ENCODE peak calls at places on chromosome 3, in five cellular contexts. Q is heart right ventricle, I is IMR-90, K is heart left ventricle, F is fibroblast of lung. H is an unnamed sample.

GRCh38 chr3:82386656-82387055 is 625.2 kb upstream of the GBE1 start:
- DNase-seq in I (no peak), F (no peak), Q (no peak), K (no peak), H (no peak)

GRCh38 chr3:101942356-101942755 is 93.0 kb downstream of the NFKBIZ start:
- DNase-seq in I (no peak), F (peak), Q (no peak), K (no peak), H (no peak)

GRCh38 chr3:14561051-14561634 is 21.0 kb upstream of the GRIP2 start:
- DNase-seq in I (peak), F (no peak), Q (no peak), K (no peak), H (no peak)

GRCh38 chr3:194574639-194575483 is 58.4 kb downstream of the TMEM44 start:
- DNase-seq in F (peak), Q (no peak), K (no peak), I (peak), H (peak)

GRCh38 chr3:73070675-73071575 is 9.5 kb downstream of the EBLN2 start:
- DNase-seq in I (peak), Q (no peak), F (peak), K (no peak), H (peak)

GRCh38 chr3:161217496-161217895 is 3.6 kb upstream of the NMD3 start:
- DNase-seq in I (no peak), Q (peak), K (peak), F (no peak), H (peak)

GRCh38 chr3:132561003-132561402 is 36.1 kb upstream of the ACKR4 start:
- DNase-seq in Q (no peak), F (no peak), I (no peak), K (no peak), H (no peak)

GRCh38 chr3:6250167-6250566 is 610.7 kb upstream of the GRM7 start:
- DNase-seq in K (no peak), I (no peak), F (no peak), Q (no peak), H (no peak)

GRCh38 chr3:13062647-13063046 is 10.6 kb downstream of the IQSEC1 start:
- DNase-seq in Q (no peak), K (no peak), F (no peak), I (no peak), H (no peak)

GRCh38 chr3:151460240-151460639 is 621 bp downstream of the IGSF10 start:
- DNase-seq in Q (no peak), F (peak), I (no peak), K (no peak), H (peak)

GRCh38 chr3:88003115-88003755 is 55.6 kb downstream of the CGGBP1 start:
- DNase-seq in Q (no peak), K (no peak), I (peak), F (peak), H (peak)

GRCh38 chr3:58518304-58518789 is 18.6 kb downstream of the ACOX2 start:
- DNase-seq in K (no peak), I (no peak), Q (no peak), F (peak), H (no peak)

GRCh38 chr3:189233225-189233858 is 61.6 kb downstream of the TPRG1 start:
- DNase-seq in Q (peak), K (peak), I (peak), F (peak), H (peak)

GRCh38 chr3:14396293-14396692 is 6.1 kb upstream of the SLC6A6 start:
- DNase-seq in Q (no peak), F (no peak), I (no peak), K (no peak), H (no peak)

GRCh38 chr3:127392146-127392470 is 104.3 kb upstream of the PRR20G start:
- DNase-seq in K (no peak), I (no peak), Q (no peak), F (no peak), H (no peak)

GRCh38 chr3:71488391-71488809 is 95.1 kb downstream of the FOXP1 start:
- DNase-seq in K (no peak), I (no peak), Q (no peak), F (no peak), H (no peak)

GRCh38 chr3:16441306-16441898 is 72.1 kb downstream of the RFTN1 start:
- DNase-seq in K (no peak), F (peak), Q (no peak), I (peak), H (no peak)

GRCh38 chr3:82628385-82629014 is 867.1 kb upstream of the GBE1 start:
- DNase-seq in K (no peak), I (no peak), F (no peak), Q (no peak), H (no peak)

GRCh38 chr3:146100825-146101444 is 60.0 kb downstream of the PLOD2 start:
- DNase-seq in F (no peak), K (no peak), I (peak), Q (no peak), H (peak)

GRCh38 chr3:175777495-175777894 is 918.4 kb downstream of the NAALADL2 start:
- DNase-seq in I (peak), Q (no peak), K (no peak), F (peak), H (peak)

GRCh38 chr3:176953106-176954080 is 243.9 kb downstream of the TBL1XR1 start:
- DNase-seq in I (peak), K (peak), Q (peak), F (peak), H (peak)

GRCh38 chr3:194310516-194310915 is 40.6 kb downstream of the CPN2 start:
- DNase-seq in F (no peak), K (no peak), I (no peak), Q (no peak), H (no peak)

GRCh38 chr3:168155207-168155785 is 59.6 kb upstream of the GOLIM4 start:
- DNase-seq in Q (no peak), K (no peak), I (no peak), F (no peak), H (no peak)

GRCh38 chr3:37904614-37905047 is 43.0 kb downstream of the CTDSPL start:
- DNase-seq in I (peak), F (peak), Q (no peak), K (no peak), H (peak)

GRCh38 chr3:71728632-71729342 is 3.6 kb upstream of the EIF4E3 start:
- DNase-seq in I (no peak), Q (no peak), F (no peak), K (no peak), H (no peak)

GRCh38 chr3:71723452-71724170 is 1.6 kb downstream of the EIF4E3 start:
- DNase-seq in F (no peak), K (no peak), I (no peak), Q (no peak), H (no peak)

GRCh38 chr3:182375921-182376320 is 417.4 kb upstream of the ATP11B start:
- DNase-seq in Q (no peak), F (no peak), K (no peak), I (no peak), H (no peak)

GRCh38 chr3:25252291-25252690 is 175.8 kb upstream of the RARB start:
- DNase-seq in I (no peak), Q (no peak), F (no peak), K (no peak), H (no peak)

GRCh38 chr3:28467414-28467813 is 118.8 kb upstream of the AZI2 start:
- DNase-seq in I (no peak), Q (no peak), K (no peak), F (no peak), H (no peak)

GRCh38 chr3:171867976-171868375 is 24.8 kb downstream of the TMEM212 start:
- DNase-seq in K (no peak), I (no peak), Q (no peak), F (no peak), H (no peak)

GRCh38 chr3:115804722-115805121 is 181.4 kb downstream of the GAP43 start:
- DNase-seq in I (peak), F (peak), Q (no peak), K (no peak), H (peak)

GRCh38 chr3:13420051-13420816 is at the start of gene NUP210:
- DNase-seq in Q (no peak), F (no peak), I (no peak), K (peak), H (no peak)

GRCh38 chr3:79517766-79518413 is 249.9 kb downstream of the ROBO1 start:
- DNase-seq in I (peak), F (peak), K (no peak), Q (no peak), H (peak)

GRCh38 chr3:150743508-150743907 is 19.5 kb downstream of the SIAH2 start:
- DNase-seq in K (no peak), Q (no peak), F (no peak), I (peak), H (peak)

GRCh38 chr3:19931180-19931692 is 2.8 kb downstream of the EFHB start:
- DNase-seq in I (no peak), F (no peak), K (no peak), Q (no peak), H (no peak)

GRCh38 chr3:65524544-65525070 is 514.1 kb downstream of the MAGI1 start:
- DNase-seq in Q (no peak), F (no peak), K (no peak), I (no peak), H (no peak)

GRCh38 chr3:193946945-193947344 is 189.0 kb upstream of the HES1 start:
- DNase-seq in I (no peak), Q (no peak), F (no peak), K (no peak), H (no peak)

GRCh38 chr3:149371001-149371722 is 6.3 kb downstream of the TM4SF1 start:
- DNase-seq in K (no peak), I (peak), Q (no peak), F (peak), H (peak)
- TF ChIP-seq CTCF in K (no peak), I (peak), Q (no peak), F (no peak), H (no peak)

GRCh38 chr3:129593595-129594339 is 12.7 kb downstream of the PLXND1 start:
- DNase-seq in K (no peak), Q (no peak), F (peak), I (no peak), H (no peak)

GRCh38 chr3:129596194-129597086 is 10.0 kb downstream of the PLXND1 start:
- DNase-seq in I (peak), F (peak), Q (peak), K (peak), H (peak)

GRCh38 chr3:129594907-129595390 is 11.5 kb downstream of the PLXND1 start:
- DNase-seq in F (no peak), Q (no peak), K (no peak), I (no peak), H (no peak)

GRCh38 chr3:129597087-129597791 is 9.2 kb downstream of the PLXND1 start:
- DNase-seq in Q (no peak), K (peak), F (peak), I (peak), H (no peak)

GRCh38 chr3:129595544-129596193 is 10.8 kb downstream of the PLXND1 start:
- DNase-seq in I (no peak), F (no peak), Q (no peak), K (no peak), H (no peak)
- H3K4me3 ChIP-seq in I (no peak), F (no peak), Q (no peak), K (no peak), H (peak)

GRCh38 chr3:154323921-154324738 is at the start of gene DHX36:
- DNase-seq in K (peak), I (peak), F (peak), Q (peak), H (peak)
- TF ChIP-seq CTCF in K (no peak), I (no peak), F (no peak), Q (no peak), H (peak)

GRCh38 chr3:135490219-135490618 is 475.3 kb upstream of the PPP2R3A start:
- DNase-seq in Q (no peak), K (no peak), F (no peak), I (no peak), H (no peak)

GRCh38 chr3:135487261-135487660 is 478.3 kb upstream of the PPP2R3A start:
- DNase-seq in Q (no peak), K (no peak), F (no peak), I (no peak), H (no peak)

GRCh38 chr3:135491478-135491877 is 474.1 kb upstream of the PPP2R3A start:
- DNase-seq in Q (no peak), K (no peak), F (no peak), I (no peak), H (no peak)
- H3K4me3 ChIP-seq in Q (no peak), K (no peak), F (no peak), I (no peak), H (no peak)